ENCODE peak calls at places on chromosomes 5 and 9, in eight cellular contexts. M is transverse colon, T is ovary, N is A549, E is sigmoid colon, X is GM12878, A is SK-N-SH, U is suprapubic skin. I is an unnamed sample.

GRCh38 chr5:75091597-75091996 is 39.2 kb upstream of the GCNT4 start:
- DNase-seq in M (no peak), T (no peak), N (no peak), E (no peak), X (no peak), A (no peak), U (no peak), I (no peak)

GRCh38 chr9:13410566-13411031 is 131.1 kb upstream of the MPDZ start:
- DNase-seq in M (no peak), T (no peak), N (no peak), E (no peak), X (no peak), A (no peak), U (no peak), I (no peak)

GRCh38 chr5:135308245-135308644 is 90.8 kb downstream of the MACROH2A1 start:
- DNase-seq in M (no peak), T (no peak), N (no peak), E (no peak), X (no peak), A (no peak), U (no peak), I (no peak)

GRCh38 chr9:79768199-79768598 is 196.4 kb downstream of the TLE4 start:
- DNase-seq in M (no peak), T (peak; percentile 47), N (no peak), E (no peak), X (no peak), A (peak; percentile 14), U (no peak), I (no peak)

GRCh38 chr5:136070486-136071285 is 41.9 kb downstream of the TGFBI start:
- DNase-seq in M (no peak), T (no peak), N (no peak), E (no peak), X (no peak), A (no peak), U (no peak), I (no peak)

GRCh38 chr9:134595014-134595413 is 46.6 kb upstream of the COL5A1 start:
- DNase-seq in M (no peak), T (peak; percentile 23), N (no peak), E (no peak), X (no peak), A (no peak), U (peak; percentile 61), I (no peak)

GRCh38 chr9:133950206-133950915 is 41.8 kb downstream of the VAV2 start:
- DNase-seq in M (no peak), T (no peak), N (no peak), E (no peak), X (no peak), A (no peak), U (no peak), I (no peak)

GRCh38 chr5:150626853-150627276 is 13.6 kb upstream of the SYNPO start:
- DNase-seq in M (peak; percentile 41), T (peak; percentile 57), N (no peak), E (no peak), X (no peak), A (no peak), U (no peak), I (no peak)

GRCh38 chr5:73312872-73313510 is 135.6 kb downstream of the FOXD1 start:
- DNase-seq in M (no peak), T (no peak), N (no peak), E (no peak), X (no peak), A (no peak), U (no peak), I (no peak)

GRCh38 chr5:77437194-77437593 is 54.9 kb downstream of the WDR41 start:
- DNase-seq in M (no peak), T (no peak), N (peak; percentile 43), E (no peak), X (no peak), A (peak; percentile 25), U (no peak), I (no peak)

GRCh38 chr5:16596541-16596940 is 20.3 kb downstream of the RETREG1 start:
- DNase-seq in M (no peak), T (no peak), N (no peak), E (no peak), X (no peak), A (no peak), U (no peak), I (no peak)

GRCh38 chr9:102966999-102967398 is 28.1 kb upstream of the CYLC2 start:
- DNase-seq in M (no peak), T (no peak), N (no peak), E (no peak), X (no peak), A (no peak), U (no peak), I (no peak)

GRCh38 chr9:110257097-110257955 is 1.0 kb upstream of the TXN start:
- DNase-seq in M (peak; percentile 40), T (peak; percentile 37), N (no peak), E (no peak), X (no peak), A (no peak), U (no peak), I (no peak)

GRCh38 chr5:134029156-134029555 is 24.4 kb upstream of the VDAC1 start:
- DNase-seq in M (no peak), T (no peak), N (peak; percentile 50), E (no peak), X (no peak), A (no peak), U (no peak), I (no peak)

GRCh38 chr5:131281133-131281867 is 17.4 kb downstream of the CDC42SE2 start:
- DNase-seq in M (no peak), T (no peak), N (no peak), E (no peak), X (no peak), A (no peak), U (no peak), I (no peak)

DNA sequence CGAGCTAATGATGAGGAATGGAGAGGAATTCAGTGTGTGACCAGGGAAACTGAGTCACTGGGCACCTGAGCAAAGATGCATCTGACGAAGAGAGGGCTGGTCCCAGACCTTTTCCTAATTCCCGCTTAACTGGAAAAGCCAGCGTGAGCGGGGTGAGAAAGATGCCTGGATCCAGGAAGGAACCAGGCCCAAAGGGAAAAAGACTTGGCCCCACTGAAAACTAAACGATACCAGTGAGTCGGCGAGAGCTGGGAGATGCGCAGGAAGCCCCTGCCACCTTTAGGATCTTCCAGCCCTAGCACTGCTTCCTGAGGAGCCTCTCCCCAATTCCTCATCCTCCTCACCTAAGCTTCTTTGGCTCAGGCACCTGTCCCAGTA is 499 bp upstream of the FCHSD1 start:
- DNase-seq in M (no peak), T (no peak), N (no peak), E (no peak), X (no peak), A (peak; percentile 50), U (no peak), I (no peak)
- H3K4me3 ChIP-seq in M (peak overlapping the region; percentile 74), T (peak overlapping the region; percentile 51), N (peak overlapping the region; percentile 70), E (peak overlapping the region; percentile 64), X (peak overlapping the region; percentile 85), A (peak overlapping the region; percentile 74), U (peak overlapping the region; percentile 70), I (peak overlapping the region; percentile 72)

GRCh38 chr9:97387936-97388684 is 23.8 kb upstream of the TDRD7 start:
- DNase-seq in M (no peak), T (no peak), N (no peak), E (no peak), X (no peak), A (no peak), U (no peak), I (no peak)

GRCh38 chr9:97386733-97387503 is 25.0 kb upstream of the TDRD7 start:
- DNase-seq in M (peak; percentile 78), T (peak; percentile 76), N (peak; percentile 47), E (no peak), X (no peak), A (peak; percentile 89), U (no peak), I (peak; percentile 37)

GRCh38 chr9:97387504-97387886 is 24.4 kb upstream of the TDRD7 start:
- DNase-seq in M (no peak), T (no peak), N (no peak), E (no peak), X (no peak), A (no peak), U (no peak), I (no peak)

GRCh38 chr9:97389249-97389648 is 22.6 kb upstream of the TDRD7 start:
- DNase-seq in M (no peak), T (no peak), N (no peak), E (no peak), X (no peak), A (no peak), U (no peak), I (no peak)

GRCh38 chr9:97388721-97389238 is 23.1 kb upstream of the TDRD7 start:
- DNase-seq in M (no peak), T (no peak), N (no peak), E (no peak), X (peak; percentile 60), A (no peak), U (no peak), I (no peak)
- TF ChIP-seq EP300 in M (no peak), T (no peak), N (no peak), E (no peak), X (peak; percentile 14), A (no peak), U (no peak), I (no peak)

DNA sequence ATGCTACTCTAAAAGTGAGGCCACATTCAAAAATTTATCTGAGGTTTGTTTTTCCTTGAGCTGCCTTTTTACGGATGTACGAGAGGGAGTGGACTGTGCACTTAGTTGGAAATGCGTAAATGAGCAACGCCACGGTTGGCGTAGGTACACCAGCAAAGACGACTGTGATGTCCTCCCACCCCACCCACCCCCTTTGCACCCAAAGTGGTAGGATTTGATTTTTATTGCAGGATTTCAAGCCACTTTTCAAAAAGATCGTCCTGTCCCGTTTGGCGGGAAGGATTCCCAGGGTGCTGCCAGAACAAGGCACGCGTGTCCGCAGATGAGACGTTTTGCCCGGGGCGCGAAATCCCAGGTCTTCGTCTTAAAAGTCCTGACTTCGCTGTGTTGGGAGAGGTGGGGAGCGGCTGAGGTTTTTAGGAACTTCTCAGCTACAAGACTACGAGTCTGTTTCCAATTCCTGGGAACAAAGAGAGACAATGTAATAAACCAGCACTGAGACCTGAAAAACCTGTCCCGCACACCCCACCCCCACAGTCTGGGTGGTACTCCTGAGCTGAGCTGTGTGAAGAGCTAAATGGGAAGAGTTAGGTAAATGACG is 1.0 kb upstream of the TLE1 start:
- DNase-seq in M (peak; percentile 80), T (peak; percentile 64), N (peak; percentile 59), E (peak; percentile 81), X (no peak), A (no peak), U (peak; percentile 81), I (no peak)
- H3K4me3 ChIP-seq in M (peak overlapping the region; percentile 92), T (peak overlapping the region; percentile 44), N (peak overlapping the region; percentile 56), E (peak overlapping the region; percentile 87), X (no peak overlapping the region), A (peak overlapping the region; percentile 55), U (peak overlapping the region; percentile 66), I (peak overlapping the region; percentile 35)

DNA sequence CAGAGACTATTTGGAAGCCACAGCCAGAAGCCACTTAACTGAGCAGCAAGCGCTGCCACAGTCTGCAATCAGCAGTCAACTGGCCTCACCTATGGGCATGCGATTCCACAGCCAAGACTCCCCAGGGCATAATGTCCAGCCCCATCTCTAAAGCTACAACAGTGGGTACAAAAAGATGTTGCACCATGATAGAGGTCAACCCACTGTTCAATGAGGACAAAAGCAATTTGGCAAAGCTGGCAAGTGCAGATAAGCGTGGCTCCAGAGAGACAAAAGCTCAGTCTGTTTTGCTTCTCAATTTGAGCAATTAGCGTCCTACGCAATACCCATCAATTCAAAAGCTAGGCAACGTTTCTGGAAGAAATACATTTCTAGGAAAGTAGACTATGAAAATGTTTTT is 3.2 kb downstream of the TAS2R1 start:
- DNase-seq in M (no peak), T (no peak), N (no peak), E (no peak), X (no peak), A (peak; percentile 70), U (no peak), I (no peak)
- TF ChIP-seq EP300 in M (no peak), T (no peak), N (no peak), E (no peak), X (no peak), A (no peak), U (no peak), I (no peak)

GRCh38 chr5:126640867-126641266 is 40.1 kb downstream of the PHAX start:
- DNase-seq in M (no peak), T (no peak), N (no peak), E (no peak), X (no peak), A (no peak), U (no peak), I (no peak)
- H3K4me3 ChIP-seq in M (no peak overlapping the region), T (no peak overlapping the region), N (no peak overlapping the region), E (no peak overlapping the region), X (no peak overlapping the region), A (no peak overlapping the region), U (no peak overlapping the region), I (no peak overlapping the region)